ENCODE peak calls at places on chromosomes 7 and 10, in four cellular contexts. O is A549, I is HepG2, Y is K562. N is an unnamed sample.

GRCh38 chr7:351681-352480 is 61.9 kb downstream of the FOXL3 start:
- DNase-seq in O (no peak), I (no peak), Y (no peak), N (no peak)

GRCh38 chr10:9239298-9239697 is 1184.8 kb downstream of the GATA3 start:
- DNase-seq in O (no peak), I (no peak), Y (no peak), N (no peak)

GRCh38 chr7:128835790-128836641 is 5.8 kb downstream of the FLNC start:
- DNase-seq in I (no peak), Y (no peak), O (no peak), N (no peak)

GRCh38 chr7:122298618-122299017 is 5.9 kb downstream of the FEZF1 start:
- DNase-seq in O (no peak), Y (no peak), I (no peak), N (no peak)

GRCh38 chr7:51592822-51593221 is 276.2 kb upstream of the COBL start:
- DNase-seq in Y (no peak), I (no peak), O (no peak), N (no peak)

GRCh38 chr7:23093546-23093945 is 12.0 kb upstream of the KLHL7 start:
- DNase-seq in O (no peak), I (no peak), Y (no peak), N (no peak)

GRCh38 chr7:16397497-16398210 is 23.7 kb downstream of the CRPPA start:
- DNase-seq in O (peak; percentile 10), I (no peak), Y (no peak), N (no peak)

GRCh38 chr10:70379581-70380176 is 2.7 kb downstream of the LRRC20 start:
- DNase-seq in I (no peak), O (peak; percentile 50), Y (peak; percentile 82), N (peak; percentile 57)

GRCh38 chr7:145106001-145106400 is 270.1 kb upstream of the TPK1 start:
- DNase-seq in O (no peak), Y (no peak), I (no peak), N (no peak)

GRCh38 chr10:78551184-78552005 is 517.4 kb upstream of the ZMIZ1 start:
- DNase-seq in Y (no peak), I (peak; percentile 81), O (no peak), N (peak; percentile 66)

GRCh38 chr10:80464557-80465466 is 10.7 kb downstream of the TSPAN14 start:
- DNase-seq in Y (peak; percentile 58), I (peak; percentile 97), O (no peak), N (peak; percentile 71)

GRCh38 chr7:24365606-24366005 is 81.6 kb downstream of the NPY start:
- DNase-seq in Y (no peak), I (no peak), O (no peak), N (no peak)

GRCh38 chr7:30977896-30978564 is 14.3 kb downstream of the GHRHR start:
- DNase-seq in I (peak; percentile 32), O (peak; percentile 49), Y (peak; percentile 35), N (peak; percentile 78)

GRCh38 chr7:23981758-23982157 is 271.7 kb downstream of the STK31 start:
- DNase-seq in O (no peak), I (no peak), Y (no peak), N (no peak)

GRCh38 chr10:123800299-123800698 is 91.3 kb downstream of the CPXM2 start:
- DNase-seq in I (no peak), Y (peak; percentile 53), O (no peak), N (no peak)
- TF ChIP-seq HMGXB4 in I (no peak), Y (no peak), O (no peak), N (no peak)

DNA sequence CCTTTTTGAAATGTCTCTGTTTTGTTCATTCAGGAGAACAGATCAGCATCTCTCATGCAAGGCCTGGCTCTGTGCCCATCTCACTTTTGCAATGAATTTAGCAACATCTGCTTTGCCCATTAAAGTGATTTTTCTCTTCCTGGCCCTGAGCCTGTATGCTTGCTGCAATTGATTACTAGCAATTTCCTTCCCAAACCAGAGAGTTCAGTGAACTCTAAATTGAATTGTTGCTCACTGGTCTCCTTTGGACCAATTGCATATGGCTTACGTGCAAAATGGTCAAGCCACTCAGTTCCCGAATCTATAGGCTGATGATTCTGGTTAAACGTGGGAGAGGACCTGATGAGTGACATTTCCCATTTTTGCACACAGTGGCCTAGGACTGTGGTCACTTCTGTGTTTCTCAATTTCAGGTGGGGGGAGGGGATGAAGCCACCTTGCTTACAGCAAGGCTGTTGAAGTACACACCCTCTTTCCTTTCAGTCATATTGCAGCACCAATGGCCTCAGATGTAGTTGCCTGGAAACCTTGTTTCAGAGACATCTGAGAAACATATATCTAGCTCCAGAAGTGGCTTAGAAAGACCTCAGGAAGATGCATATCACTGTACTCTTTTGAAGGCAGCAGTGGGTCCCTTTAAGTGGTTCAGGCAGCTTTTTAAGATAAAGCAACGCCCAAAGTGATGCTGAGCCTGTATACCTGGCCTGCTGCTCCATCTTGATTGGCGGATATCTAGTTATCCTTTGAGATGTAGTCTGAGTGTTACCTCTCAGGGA is 201.4 kb downstream of the PTEN start:
- DNase-seq in I (no peak), O (no peak), Y (no peak), N (no peak)
- TF ChIP-seq HMGXB4 in I (no peak), O (no peak), Y (no peak), N (no peak)

GRCh38 chr7:5426226-5426475 is 2.5 kb upstream of the TNRC18 start:
- DNase-seq in O (no peak), I (no peak), Y (no peak), N (no peak)
- TF ChIP-seq HMGXB4 in O (no peak), I (no peak), Y (no peak), N (no peak)

GRCh38 chr10:33248638-33249037 is 85.8 kb downstream of the NRP1 start:
- DNase-seq in Y (no peak), I (no peak), O (no peak), N (no peak)
- TF ChIP-seq HMGXB4 in Y (no peak), I (no peak), O (no peak), N (no peak)

DNA sequence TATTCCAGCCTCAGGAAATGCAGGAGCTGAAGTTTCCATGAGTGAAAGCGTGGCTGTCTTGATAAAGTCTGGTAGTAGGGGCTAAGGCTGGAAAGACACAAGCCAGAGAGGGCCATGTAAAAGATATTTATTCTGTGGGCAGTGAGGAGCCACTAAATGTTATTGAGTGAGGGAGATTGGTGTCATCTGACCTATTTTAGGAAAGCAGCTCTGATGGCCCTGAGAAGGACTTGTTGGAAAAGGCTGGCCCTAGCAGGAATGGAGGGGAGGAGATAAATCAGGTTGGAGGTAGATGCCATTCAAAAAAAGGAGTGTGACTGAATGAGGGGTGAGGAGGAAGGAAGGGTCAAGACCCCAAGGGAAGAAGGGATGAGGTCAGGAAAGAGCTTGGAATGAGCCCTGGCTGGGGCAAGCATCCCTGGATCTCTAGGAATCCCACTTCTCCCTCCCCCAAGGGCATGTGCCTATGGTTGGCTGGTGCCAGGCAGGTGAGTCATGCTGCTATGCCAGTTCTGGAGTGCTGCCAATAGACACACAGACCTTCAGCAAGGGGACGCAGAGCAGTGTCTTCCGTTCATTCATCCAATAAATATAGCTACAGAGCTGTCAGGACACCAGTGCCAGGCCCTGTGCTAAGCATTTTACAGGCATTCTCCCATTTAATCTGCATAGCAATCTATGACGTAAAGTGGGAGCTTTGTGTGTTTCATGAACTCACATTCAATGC is 2.0 kb downstream of the ANKRD2 start:
- DNase-seq in O (peak; percentile 98), I (peak; percentile 74), Y (no peak), N (no peak)
- TF ChIP-seq HMGXB4 in O (no peak), I (no peak), Y (no peak), N (no peak)

GRCh38 chr10:133274751-133275682 is 1.7 kb downstream of the ADAM8 start:
- DNase-seq in I (no peak), O (no peak), Y (peak; percentile 53), N (no peak)
- TF ChIP-seq HMGXB4 in I (no peak), O (no peak), Y (no peak), N (no peak)

N was measured in WTC11.